ENCODE peak calls at places on chromosomes 13 and 19, in four cellular contexts. S, K, J and X are unnamed samples. For H3K79me2, the result is how much of the 10 kb centered on the place peaks cover.

GRCh38 chr19:3055741-3056453 is 6.4 kb downstream of the TLE5 start:
- DNase-seq in S (no peak), K (peak), J (peak), X (peak)

GRCh38 chr13:49996951-49997895 is at the start of gene TRIM13:
- DNase-seq in S (peak), K (peak), J (peak), X (peak)

GRCh38 chr13:110638253-110638652 is 22.9 kb downstream of the NAXD start:
- DNase-seq in S (no peak), K (no peak), J (no peak), X (no peak)

GRCh38 chr19:6971366-6971765 is 49.9 kb downstream of the MBD3L2B start:
- DNase-seq in S (peak), K (peak), J (no peak), X (no peak)

GRCh38 chr13:35765387-35765786 is 288.9 kb upstream of the MAB21L1 start:
- DNase-seq in S (no peak), K (no peak), J (no peak), X (no peak)

GRCh38 chr13:35470671-35471465 is 5.6 kb downstream of the MAB21L1 start:
- DNase-seq in S (peak), K (no peak), J (peak), X (peak)

GRCh38 chr13:45472171-45472705 is 7.5 kb downstream of the COG3 start:
- DNase-seq in S (peak), K (no peak), J (no peak), X (no peak)

GRCh38 chr13:21234537-21234936 is 58.1 kb downstream of the MRPL57 start:
- DNase-seq in S (no peak), K (peak), J (no peak), X (peak)

GRCh38 chr13:95660981-95661581 is 15.9 kb upstream of the DNAJC3 start:
- DNase-seq in S (peak), K (peak), J (peak), X (peak)

GRCh38 chr13:25069236-25069635 is 26.7 kb upstream of the PABPC3 start:
- DNase-seq in S (no peak), K (no peak), J (no peak), X (no peak)

GRCh38 chr13:35475960-35476943 is at the start of gene MAB21L1:
- DNase-seq in S (peak), K (peak), J (peak), X (peak)

GRCh38 chr13:71021810-71022422 is 845.1 kb downstream of the DACH1 start:
- DNase-seq in S (no peak), K (no peak), J (no peak), X (no peak)

GRCh38 chr19:11265785-11266236 is 3.5 kb upstream of the DOCK6 start:
- DNase-seq in S (peak), K (peak), J (no peak), X (peak)

GRCh38 chr19:55591555-55591954 is 7.8 kb downstream of the FIZ1 start:
- DNase-seq in S (no peak), K (no peak), J (peak), X (no peak)

GRCh38 chr13:48126944-48127814 is 32.3 kb upstream of the MED4 start:
- DNase-seq in S (peak), K (peak), J (peak), X (peak)

GRCh38 chr13:80131204-80131603 is 209.7 kb downstream of the SPRY2 start:
- DNase-seq in S (peak), K (peak), J (peak), X (peak)

GRCh38 chr13:107373551-107373950 is 805.6 kb upstream of the ARGLU1 start:
- DNase-seq in S (peak), K (peak), J (peak), X (peak)

GRCh38 chr19:45469132-45469834 is 1.5 kb downstream of the FOSB start:
- DNase-seq in S (peak), K (peak), J (peak), X (peak)

GRCh38 chr13:99385161-99385560 is 78.0 kb upstream of the GPR183 start:
- DNase-seq in S (no peak), K (no peak), J (no peak), X (no peak)

GRCh38 chr13:95608640-95609280 is 35.7 kb downstream of the DZIP1 start:
- DNase-seq in S (peak), K (no peak), J (no peak), X (no peak)

GRCh38 chr13:99119686-99120085 is 81.0 kb upstream of the UBAC2 start:
- DNase-seq in S (no peak), K (peak), J (no peak), X (no peak)

GRCh38 chr19:44725251-44725650 is 23.3 kb upstream of the BCL3 start:
- DNase-seq in S (no peak), K (no peak), J (peak), X (peak)

GRCh38 chr13:35978607-35979316 is 152.4 kb downstream of the DCLK1 start:
- DNase-seq in S (peak), K (peak), J (peak), X (peak)

GRCh38 chr19:15374105-15374651 is 5.4 kb downstream of the AKAP8 start:
- DNase-seq in S (no peak), K (no peak), J (no peak), X (no peak)

GRCh38 chr13:81171065-81171647 is 830.2 kb upstream of the SPRY2 start:
- DNase-seq in S (peak), K (peak), J (peak), X (peak)

GRCh38 chr19:710767-711166 is 2.0 kb downstream of the PALM start:
- DNase-seq in S (peak), K (no peak), J (no peak), X (no peak)

GRCh38 chr19:32363175-32363574 is 17.8 kb downstream of the ZNF507 start:
- DNase-seq in S (no peak), K (peak), J (no peak), X (peak)

GRCh38 chr19:3115916-3116602 is 19.8 kb upstream of the GNA15 start:
- DNase-seq in S (peak), K (peak), J (peak), X (no peak)

GRCh38 chr13:50167224-50167947 is 152.1 kb downstream of the KCNRG start:
- DNase-seq in S (peak), K (no peak), J (no peak), X (no peak)

GRCh38 chr13:30985637-30986205 is 53.3 kb downstream of the TEX26 start:
- DNase-seq in S (peak), K (peak), J (no peak), X (no peak)

GRCh38 chr13:38684714-38685113 is 2.2 kb upstream of the FREM2 start:
- DNase-seq in S (no peak), K (no peak), J (no peak), X (no peak)

GRCh38 chr13:38687246-38688229 is 661 bp downstream of the FREM2 start:
- DNase-seq in S (peak), K (peak), J (peak), X (peak)

GRCh38 chr13:38686635-38687245 is at the start of gene FREM2:
- DNase-seq in S (peak), K (peak), J (peak), X (peak)

GRCh38 chr13:38688674-38689073 is 1.8 kb downstream of the FREM2 start:
- DNase-seq in S (no peak), K (no peak), J (no peak), X (no peak)

DNA sequence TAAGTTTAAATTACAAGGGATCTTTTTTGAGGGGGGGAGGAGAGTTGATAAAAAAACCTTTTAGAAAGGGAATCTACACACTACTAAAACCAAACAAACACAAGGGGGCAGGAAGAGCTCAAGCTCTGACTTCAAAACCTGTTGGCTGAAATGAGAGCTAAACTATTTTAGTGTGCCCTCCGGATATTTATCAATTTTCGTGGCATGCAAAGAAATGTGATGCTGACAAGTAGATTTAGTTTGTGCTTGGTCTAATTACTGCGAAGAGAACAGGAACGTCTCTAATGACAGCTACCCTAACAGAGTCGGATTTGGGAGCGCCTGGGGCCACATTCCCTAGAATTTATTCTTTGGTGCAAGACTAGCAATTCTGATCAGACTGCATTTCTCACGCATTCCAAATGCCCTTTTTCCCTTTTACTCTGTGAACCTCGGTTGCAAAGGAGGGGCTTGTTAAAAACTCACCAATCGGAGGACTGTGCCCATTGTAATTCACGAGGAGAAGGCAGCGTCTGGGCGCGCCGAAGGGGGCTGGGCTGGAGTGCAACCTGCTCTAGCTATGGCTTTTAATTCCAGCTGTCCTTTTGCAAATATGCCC is 804 bp upstream of the FREM2 start:
- DNase-seq in S (peak), K (peak), J (peak), X (peak)
- H3K4me3 ChIP-seq in S (peak), K (peak), J (peak), X (peak)

GRCh38 chr13:114035186-114035582 is 61.3 kb upstream of the C13orf46 start:
- DNase-seq in S (no peak), K (no peak), J (no peak), X (no peak)
- H3K79me2 ChIP-seq in S (half or more), K (under half), J (under half), X (under half)

GRCh38 chr19:16445238-16446107 is 26.3 kb downstream of the EPS15L1 start:
- DNase-seq in S (peak), K (peak), J (no peak), X (no peak)

GRCh38 chr19:16446108-16447014 is 25.4 kb downstream of the EPS15L1 start:
- DNase-seq in S (no peak), K (no peak), J (no peak), X (no peak)

GRCh38 chr19:16452321-16452720 is 19.4 kb downstream of the EPS15L1 start:
- DNase-seq in S (no peak), K (no peak), J (peak), X (no peak)

GRCh38 chr19:16447015-16447384 is 24.8 kb downstream of the EPS15L1 start:
- DNase-seq in S (peak), K (peak), J (no peak), X (peak)

GRCh38 chr19:16449330-16449961 is 22.3 kb downstream of the EPS15L1 start:
- DNase-seq in S (peak), K (no peak), J (no peak), X (no peak)
- H3K27ac ChIP-seq in S (no peak), K (no peak), J (no peak), X (no peak)

DNA sequence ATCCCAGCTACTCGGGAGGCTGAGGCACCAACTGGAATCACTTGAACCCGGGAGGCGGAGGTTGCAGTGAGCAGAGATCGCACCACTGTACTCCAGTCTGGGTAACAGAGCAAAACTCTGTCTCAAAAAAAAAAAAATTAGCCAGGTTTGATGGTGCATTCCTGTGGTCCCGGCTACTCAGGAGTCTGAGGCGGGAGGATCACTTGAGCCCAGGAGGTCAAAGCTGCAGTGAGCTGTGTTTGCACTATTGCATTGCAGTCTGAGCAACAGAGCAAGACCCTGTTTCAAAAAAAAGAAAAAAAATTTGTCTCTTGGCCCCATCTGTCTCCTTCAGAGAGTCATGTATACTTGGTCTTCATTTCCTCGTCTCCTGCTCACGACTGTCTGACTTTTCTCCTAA is 1.6 kb downstream of the CCDC97 start:
- DNase-seq in S (peak), K (no peak), J (no peak), X (no peak)
- H3K4me3 ChIP-seq in S (no peak), K (no peak), J (no peak), X (no peak)

GRCh38 chr19:46731007-46731501 is 14.1 kb upstream of the PRKD2 start:
- DNase-seq in S (peak), K (peak), J (no peak), X (no peak)

GRCh38 chr19:46732966-46733692 is 12.7 kb upstream of the FKRP start:
- DNase-seq in S (peak), K (no peak), J (no peak), X (no peak)

GRCh38 chr19:46731584-46731983 is 14.3 kb upstream of the FKRP start:
- DNase-seq in S (peak), K (peak), J (no peak), X (no peak)

GRCh38 chr19:46732172-46732938 is 13.5 kb upstream of the FKRP start:
- DNase-seq in S (peak), K (no peak), J (no peak), X (no peak)

DNA sequence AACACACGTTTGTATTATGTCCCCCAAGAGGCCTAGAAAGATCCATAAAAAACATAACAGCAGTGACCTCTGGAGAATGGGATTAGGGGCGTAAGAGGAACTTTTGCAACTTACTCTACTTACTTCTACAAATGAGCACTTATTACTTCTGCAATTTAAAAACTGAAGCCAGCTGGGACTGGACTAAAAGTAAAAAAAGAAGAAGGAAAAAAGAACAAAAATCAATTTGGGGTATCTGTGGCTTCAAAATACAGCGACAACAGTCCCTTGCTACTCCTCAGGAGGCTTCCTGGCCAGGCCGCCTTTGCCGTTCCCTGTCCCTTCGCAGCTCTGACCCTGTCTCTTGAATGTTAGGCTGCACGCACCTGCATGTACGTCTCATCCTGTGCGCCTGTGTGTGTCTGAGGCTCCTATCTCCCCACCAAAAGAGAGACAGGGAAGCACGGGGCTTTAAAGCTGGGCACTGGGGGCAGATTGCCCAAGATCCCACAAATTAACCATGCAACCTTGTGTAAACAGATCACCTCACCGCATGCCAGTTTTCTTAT is 12.1 kb upstream of the FKRP start:
- DNase-seq in S (no peak), K (no peak), J (no peak), X (no peak)
- H3K79me2 ChIP-seq in S (half or more), K (half or more), J (under half), X (under half)

GRCh38 chr13:51644649-51645048 is 60.4 kb downstream of the WDFY2 start:
- DNase-seq in S (peak), K (peak), J (no peak), X (no peak)
- H3K27ac ChIP-seq in S (peak), K (peak), J (peak), X (peak)